ENCODE peak calls at places on chromosomes 1 and 21, in five cellular contexts. A, Q, L, J and E are unnamed samples.
A peak's percentile ranks its signal among the peaks of the same experiment; 100 is the strongest.

GRCh38 chr1:235858784-235859183 is 7.9 kb downstream of the LYST start:
- DNase-seq in J (no peak), L (no peak), A (no peak), Q (no peak), E (no peak)

GRCh38 chr1:219174672-219175564 is 1.2 kb downstream of the LYPLAL1 start:
- DNase-seq in Q (peak; percentile 49), L (no peak), A (no peak), J (peak; percentile 68), E (peak; percentile 22)

GRCh38 chr1:197042676-197043341 is 24.3 kb downstream of the F13B start:
- DNase-seq in Q (peak; percentile 35), A (no peak), L (no peak), J (no peak), E (no peak)

GRCh38 chr1:164608651-164609057 is 49.7 kb downstream of the PBX1 start:
- DNase-seq in A (no peak), Q (no peak), L (no peak), J (no peak), E (no peak)

GRCh38 chr1:109912873-109913272 is 2.2 kb downstream of the CSF1 start:
- DNase-seq in A (no peak), L (no peak), J (no peak), Q (no peak), E (no peak)

GRCh38 chr21:45019887-45020537 is 54.4 kb upstream of the ADARB1 start:
- DNase-seq in Q (no peak), L (no peak), A (no peak), J (no peak), E (no peak)

GRCh38 chr1:89821322-89822108 is 683 bp downstream of the LRRC8D start:
- DNase-seq in L (peak; percentile 78), Q (peak; percentile 62), A (peak; percentile 71), J (no peak), E (no peak)

GRCh38 chr1:228544021-228544850 is 57.1 kb downstream of the RNF187 start:
- DNase-seq in Q (no peak), A (no peak), L (no peak), J (no peak), E (no peak)

GRCh38 chr1:57976218-57976617 is 552.4 kb upstream of the DAB1 start:
- DNase-seq in L (no peak), Q (no peak), J (no peak), A (no peak), E (no peak)

GRCh38 chr1:236064674-236065508 is at the start of gene NID1:
- DNase-seq in J (no peak), A (peak; percentile 90), Q (peak; percentile 73), L (peak; percentile 87), E (peak; percentile 72)

GRCh38 chr1:112956503-112957132 is 622 bp upstream of the SLC16A1 start:
- DNase-seq in L (no peak), J (no peak), A (no peak), Q (peak; percentile 25), E (no peak)

GRCh38 chr1:68442822-68443556 is 6.8 kb downstream of the RPE65 start:
- DNase-seq in A (peak; percentile 71), L (peak; percentile 61), Q (peak; percentile 21), J (no peak), E (peak; percentile 39)

GRCh38 chr1:183470147-183470960 is 1.9 kb upstream of the SMG7 start:
- DNase-seq in Q (peak; percentile 84), A (peak; percentile 77), L (peak; percentile 72), J (peak; percentile 59), E (peak; percentile 57)

GRCh38 chr1:198764748-198765147 is 125.9 kb downstream of the PTPRC start:
- DNase-seq in L (no peak), Q (no peak), J (no peak), A (no peak), E (no peak)

GRCh38 chr1:36098650-36099365 is 10.1 kb downstream of the ADPRS start:
- DNase-seq in A (no peak), Q (no peak), L (no peak), J (no peak), E (no peak)

GRCh38 chr1:220485131-220485530 is 42.8 kb upstream of the MARK1 start:
- DNase-seq in L (no peak), Q (no peak), J (no peak), A (no peak), E (peak; percentile 13)

GRCh38 chr21:33975548-33976081 is 60.0 kb upstream of the ATP5PO start:
- DNase-seq in A (no peak), Q (no peak), J (peak; percentile 98), L (peak; percentile 39), E (no peak)

DNA sequence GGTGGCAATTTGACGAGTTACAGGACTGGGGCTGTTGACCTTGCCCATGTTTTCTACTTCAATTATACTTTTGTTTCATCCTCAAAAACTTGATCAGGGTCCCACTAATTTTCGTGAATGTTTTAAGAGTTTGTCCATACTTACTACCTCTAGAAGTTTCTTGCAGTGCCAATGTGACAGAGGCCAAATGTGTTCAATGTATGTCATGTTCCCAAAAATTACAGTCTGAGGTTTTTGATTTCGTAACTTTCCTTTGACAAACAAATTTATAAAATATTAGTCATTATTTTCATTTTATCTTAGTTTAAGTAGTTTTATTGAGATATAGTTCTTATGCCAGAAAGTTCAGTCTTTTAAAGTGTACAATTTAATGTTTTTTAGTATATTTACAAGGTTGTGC is 15.3 kb downstream of the VPS13D start:
- DNase-seq in J (no peak), Q (no peak), A (no peak), L (no peak), E (no peak)
- TF ChIP-seq SUZ12 in J (no peak), Q (no peak), A (no peak), L (no peak), E (no peak)

GRCh38 chr21:26845750-26846035 is 484 bp upstream of the ADAMTS1 start:
- DNase-seq in J (no peak), Q (no peak), A (no peak), L (no peak), E (no peak)

GRCh38 chr21:26842976-26843911 is 2.0 kb downstream of the ADAMTS1 start:
- DNase-seq in A (peak; percentile 80), J (no peak), Q (no peak), L (peak; percentile 81), E (no peak)

GRCh38 chr21:26845066-26845749 is at the start of gene ADAMTS1:
- DNase-seq in Q (peak; percentile 4), A (peak; percentile 85), J (no peak), L (peak; percentile 91), E (peak; percentile 84)

GRCh38 chr21:26843912-26844257 is 1.3 kb downstream of the ADAMTS1 start:
- DNase-seq in A (no peak), J (no peak), L (no peak), Q (no peak), E (peak; percentile 16)

DNA sequence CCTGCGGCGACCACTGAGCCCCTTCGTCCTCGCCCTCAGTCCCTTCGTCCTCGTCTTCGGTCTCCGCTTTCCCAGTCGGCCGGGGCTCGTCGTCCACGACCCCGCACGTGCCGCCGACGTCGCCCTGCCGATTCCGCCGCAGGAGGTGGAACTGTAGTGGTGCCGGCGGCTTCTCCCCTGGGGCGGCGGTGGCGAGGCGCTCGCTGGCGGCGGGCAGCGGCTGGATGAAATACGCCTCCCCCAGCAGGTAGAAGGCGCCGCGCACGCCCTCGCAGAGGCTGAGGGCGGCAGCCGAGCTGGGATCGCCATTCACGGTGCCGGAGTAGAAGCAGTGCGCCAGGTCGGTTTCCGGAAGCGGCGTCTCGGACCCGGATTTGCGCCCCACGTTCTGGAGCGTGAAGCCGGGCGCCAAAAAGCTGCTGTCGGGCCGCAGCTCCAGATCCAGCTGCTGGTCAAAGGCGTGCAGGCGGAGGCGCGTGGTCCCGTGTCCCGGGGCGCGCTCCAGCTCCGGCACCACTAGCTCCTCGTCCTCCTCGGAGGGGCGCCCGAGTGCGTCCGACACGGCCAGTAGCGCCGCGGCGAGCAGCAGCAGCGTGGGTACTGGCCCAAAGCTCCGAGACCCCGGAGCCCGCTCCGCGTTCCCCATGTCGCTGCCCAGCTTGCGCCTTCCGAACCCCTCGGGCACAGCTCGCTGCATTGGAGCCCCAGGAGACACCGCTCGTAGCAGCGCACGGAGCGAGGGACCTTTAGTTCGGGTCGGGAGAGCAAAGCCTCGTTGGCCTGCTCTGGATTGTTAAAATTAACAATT is 747 bp downstream of the ADAMTS1 start:
- DNase-seq in L (peak; percentile 71), J (no peak), A (peak; percentile 48), Q (no peak), E (peak; percentile 36)
- TF ChIP-seq SUZ12 in L (peak; percentile 16), J (no peak), A (no peak), Q (no peak), E (no peak)

DNA sequence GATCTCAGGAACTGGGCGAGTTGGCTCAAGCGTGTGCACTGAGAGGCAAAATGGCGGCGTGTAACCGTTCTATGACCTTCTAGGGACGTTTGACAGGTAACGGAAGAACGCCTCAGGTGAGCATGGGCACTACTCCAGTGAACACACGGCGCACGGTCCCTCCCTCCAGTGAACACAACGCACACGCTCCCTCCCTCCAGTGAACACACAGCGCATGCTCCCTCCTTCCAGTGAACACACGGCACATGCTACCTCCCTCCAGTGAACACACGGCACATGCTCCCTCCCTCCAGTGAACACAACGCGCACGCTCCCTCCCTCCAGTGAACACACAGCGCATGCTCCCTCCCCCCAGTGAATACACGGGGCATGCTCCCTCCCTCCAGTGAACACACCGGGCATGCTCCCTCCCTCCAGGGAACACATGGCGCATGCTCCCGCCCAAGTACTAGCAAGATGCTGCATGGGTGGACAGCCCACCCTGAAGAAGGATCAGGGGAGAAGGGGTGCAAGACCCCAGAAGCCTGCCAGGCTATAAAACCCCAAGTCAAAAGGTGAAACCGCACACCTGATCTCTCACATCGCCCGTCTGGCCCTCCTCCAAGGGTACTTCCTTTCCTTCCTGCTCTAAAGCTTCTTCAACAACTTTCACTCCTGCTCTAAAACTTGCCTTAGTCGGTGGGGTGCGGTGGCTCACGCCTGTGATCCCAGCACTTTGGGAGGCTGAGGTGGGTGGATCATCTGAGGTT is 3.5 kb downstream of the C1orf159 start:
- DNase-seq in L (no peak), A (no peak), Q (no peak), J (no peak), E (no peak)
- TF ChIP-seq SUZ12 in L (no peak), A (no peak), Q (no peak), J (no peak), E (no peak)

GRCh38 chr1:33050221-33051076 is 13.8 kb upstream of the AK2 start:
- DNase-seq in A (no peak), L (no peak), J (no peak), Q (peak; percentile 60), E (no peak)

GRCh38 chr1:33060579-33061083 is 20.3 kb upstream of the AZIN2 start:
- DNase-seq in L (no peak), A (no peak), Q (no peak), J (no peak), E (no peak)

GRCh38 chr1:33057095-33057494 is 20.4 kb upstream of the AK2 start:
- DNase-seq in J (no peak), A (no peak), L (no peak), Q (no peak), E (no peak)

GRCh38 chr1:33056426-33056825 is 19.7 kb upstream of the AK2 start:
- DNase-seq in L (no peak), J (no peak), A (no peak), Q (no peak), E (no peak)

DNA sequence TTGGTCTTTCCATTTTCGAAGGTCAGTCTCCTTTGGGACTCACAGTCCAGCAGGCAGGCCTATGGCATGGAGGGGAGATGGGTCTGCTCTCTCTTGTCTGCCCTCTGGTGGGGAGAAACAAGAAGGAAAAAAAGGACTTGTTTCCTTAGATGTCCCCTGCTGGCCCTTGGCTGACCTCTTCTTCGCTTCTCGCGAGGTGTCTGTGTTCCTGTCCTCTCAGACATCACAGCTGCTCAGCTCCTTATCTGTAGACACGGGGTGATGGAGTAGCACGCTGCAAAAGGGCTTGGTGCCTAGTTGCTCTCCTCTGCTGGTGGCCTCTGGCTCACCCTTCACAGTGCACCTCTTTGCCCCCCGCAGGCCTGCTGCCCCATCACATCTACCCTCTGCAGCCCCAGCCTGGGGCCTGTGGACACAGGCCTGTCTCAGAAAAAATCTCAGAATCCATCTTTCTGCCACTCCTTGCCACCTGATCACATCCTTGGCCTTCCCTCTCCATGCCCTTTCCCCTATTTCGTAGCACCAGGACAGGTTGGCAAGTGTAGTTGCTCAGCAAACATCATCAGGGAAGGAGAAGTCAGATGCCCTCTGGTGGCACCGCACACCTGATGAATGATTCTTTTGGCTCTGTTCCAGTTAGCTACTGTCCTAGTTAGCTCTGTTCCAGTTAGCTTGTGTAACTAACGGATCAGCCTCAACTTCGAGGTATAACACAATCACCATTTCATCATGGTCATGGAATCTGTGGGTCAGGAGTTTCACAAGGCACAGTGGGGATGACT is 18.7 kb upstream of the AK2 start:
- DNase-seq in L (peak; percentile 60), J (peak; percentile 15), A (peak; percentile 89), Q (peak; percentile 88), E (peak; percentile 77)
- TF ChIP-seq SUZ12 in L (no peak), J (no peak), A (no peak), Q (no peak), E (no peak)